ENCODE peak calls at places on chromosomes 1 and 21, in eight cellular contexts. V is cortex of kidney, N is HCEC 1CT, O is BJ, Y is GF-D8, B is neural crest cell, Q is germinal center, P is neural progenitor cell. T is an unnamed sample.

GRCh38 chr1:202998836-202999750 is 8.1 kb upstream of the TMEM183A start:
- DNase-seq in V (no peak), N (peak), O (no peak), Y (no peak), B (peak), Q (peak), P (peak), T (peak)

GRCh38 chr1:63593887-63594617 is 841 bp downstream of the PGM1 start:
- DNase-seq in V (no peak), N (peak), O (no peak), Y (peak), B (peak), Q (peak), P (peak), T (peak)

GRCh38 chr1:208069317-208069716 is 158.4 kb upstream of the CD34 start:
- DNase-seq in V (no peak), N (no peak), O (no peak), Y (no peak), B (no peak), Q (no peak), P (no peak), T (no peak)

GRCh38 chr1:236948381-236948780 is 55.9 kb downstream of the MT1HL1 start:
- DNase-seq in V (no peak), N (no peak), O (no peak), Y (no peak), B (no peak), Q (no peak), P (no peak), T (no peak)

GRCh38 chr1:25257176-25257575 is 9.9 kb upstream of the RSRP1 start:
- DNase-seq in V (no peak), N (no peak), O (no peak), Y (no peak), B (no peak), Q (no peak), P (no peak), T (no peak)

GRCh38 chr1:100430368-100430767 is 78.1 kb downstream of the CDC14A start:
- DNase-seq in V (no peak), N (no peak), O (no peak), Y (no peak), B (no peak), Q (no peak), P (no peak), T (no peak)

GRCh38 chr1:179953974-179954493 is 576 bp upstream of the CEP350 start:
- DNase-seq in V (no peak), N (peak), O (no peak), Y (peak), B (no peak), Q (no peak), P (peak), T (peak)

GRCh38 chr1:116168277-116169032 is 57.3 kb downstream of the MAB21L3 start:
- DNase-seq in V (no peak), N (peak), O (no peak), Y (no peak), B (peak), Q (peak), P (peak), T (peak)

GRCh38 chr1:234759888-234760287 is 149.9 kb upstream of the IRF2BP2 start:
- DNase-seq in V (no peak), N (no peak), O (no peak), Y (no peak), B (no peak), Q (no peak), P (no peak), T (no peak)

GRCh38 chr1:96887501-96887900 is 165.9 kb downstream of the PTBP2 start:
- DNase-seq in V (no peak), N (peak), O (no peak), Y (no peak), B (no peak), Q (no peak), P (no peak), T (no peak)

GRCh38 chr21:22791986-22792560 is 1793.9 kb downstream of the NCAM2 start:
- DNase-seq in V (no peak), N (peak), O (no peak), Y (no peak), B (peak), Q (peak), P (peak), T (peak)

GRCh38 chr21:32413697-32414578 is 1.4 kb downstream of the EVA1C start:
- DNase-seq in V (no peak), N (no peak), O (no peak), Y (no peak), B (no peak), Q (no peak), P (no peak), T (no peak)

GRCh38 chr21:42356036-42356435 is 5.2 kb upstream of the TFF2 start:
- DNase-seq in V (no peak), N (no peak), O (no peak), Y (no peak), B (no peak), Q (no peak), P (no peak), T (no peak)

GRCh38 chr21:32753818-32754610 is 17.5 kb downstream of the PAXBP1 start:
- DNase-seq in V (no peak), N (no peak), O (no peak), Y (no peak), B (no peak), Q (no peak), P (no peak), T (no peak)

GRCh38 chr1:20194770-20195463 is 8.6 kb upstream of the PLA2G2C start:
- DNase-seq in V (no peak), N (peak), O (no peak), Y (no peak), B (peak), Q (peak), P (peak), T (peak)

GRCh38 chr1:231971397-231972233 is 345.0 kb downstream of the DISC1 start:
- DNase-seq in V (no peak), N (peak), O (no peak), Y (no peak), B (no peak), Q (no peak), P (no peak), T (no peak)

GRCh38 chr21:39666681-39667315 is 54.1 kb downstream of the B3GALT5 start:
- DNase-seq in V (no peak), N (no peak), O (no peak), Y (no peak), B (no peak), Q (no peak), P (no peak), T (no peak)

GRCh38 chr21:16634522-16634914 is 878.3 kb upstream of the CXADR start:
- DNase-seq in V (no peak), N (no peak), O (no peak), Y (no peak), B (no peak), Q (no peak), P (no peak), T (no peak)

GRCh38 chr1:99645199-99645598 is 714 bp upstream of the PALMD start:
- DNase-seq in V (no peak), N (peak), O (no peak), Y (no peak), B (no peak), Q (no peak), P (no peak), T (no peak)

GRCh38 chr1:220182081-220182480 is 88.1 kb downstream of the IARS2 start:
- DNase-seq in V (no peak), N (no peak), O (no peak), Y (no peak), B (no peak), Q (no peak), P (no peak), T (no peak)

GRCh38 chr1:17149771-17150170 is 30.5 kb upstream of the PADI2 start:
- DNase-seq in V (no peak), N (no peak), O (no peak), Y (no peak), B (no peak), Q (no peak), P (no peak), T (no peak)

GRCh38 chr1:240210026-240210425 is 118.3 kb downstream of the FMN2 start:
- DNase-seq in V (no peak), N (peak), O (no peak), Y (no peak), B (no peak), Q (no peak), P (no peak), T (no peak)

GRCh38 chr1:16727190-16728111 is 12.9 kb upstream of the RNU1-4 start:
- DNase-seq in V (no peak), N (no peak), O (no peak), Y (no peak), B (no peak), Q (peak), P (peak), T (peak)

GRCh38 chr1:10759413-10760200 is 36.8 kb downstream of the CASZ1 start:
- DNase-seq in V (no peak), N (no peak), O (no peak), Y (no peak), B (no peak), Q (no peak), P (no peak), T (no peak)

GRCh38 chr1:160400646-160401486 is 502 bp downstream of the VANGL2 start:
- DNase-seq in V (no peak), N (no peak), O (no peak), Y (no peak), B (peak), Q (peak), P (peak), T (peak)

GRCh38 chr1:215539803-215540575 is 27.1 kb upstream of the KCTD3 start:
- DNase-seq in V (no peak), N (peak), O (no peak), Y (no peak), B (no peak), Q (no peak), P (no peak), T (no peak)

GRCh38 chr1:101338714-101339430 is 102.1 kb downstream of the S1PR1 start:
- DNase-seq in V (no peak), N (no peak), O (no peak), Y (no peak), B (no peak), Q (no peak), P (no peak), T (no peak)

GRCh38 chr21:36964832-36965719 is 1.4 kb downstream of the HLCS start:
- DNase-seq in V (no peak), N (no peak), O (no peak), Y (no peak), B (no peak), Q (peak), P (no peak), T (no peak)

GRCh38 chr1:110538082-110538481 is 19.1 kb upstream of the KCNA10 start:
- DNase-seq in V (no peak), N (no peak), O (no peak), Y (no peak), B (no peak), Q (no peak), P (no peak), T (no peak)

GRCh38 chr1:220113136-220113695 is 19.3 kb downstream of the IARS2 start:
- DNase-seq in V (no peak), N (no peak), O (no peak), Y (no peak), B (no peak), Q (peak), P (peak), T (peak)

GRCh38 chr1:181608951-181609350 is 125.6 kb downstream of the CACNA1E start:
- DNase-seq in V (no peak), N (no peak), O (no peak), Y (no peak), B (no peak), Q (no peak), P (peak), T (no peak)